ENCODE peak calls at places on chromosomes 4 and X, in six cellular contexts. W, P, T, S, Q and Y are unnamed samples. For H3K4me1, the result is how much of the 10 kb centered on the place peaks cover.

GRCh38 chr4:153156263-153156662 is 48.0 kb upstream of the TRIM2 start:
- DNase-seq in S (no peak), Q (no peak), T (no peak), W (no peak), P (no peak), Y (no peak)

GRCh38 chrX:119708936-119709335 is 16.0 kb upstream of the SEPTIN6 start:
- DNase-seq in P (no peak), Q (no peak), T (no peak), S (no peak), W (no peak), Y (no peak)

GRCh38 chr4:173211838-173212237 is 43.2 kb downstream of the GALNT7 start:
- DNase-seq in Q (peak), W (no peak), P (no peak), T (no peak), S (no peak), Y (no peak)

GRCh38 chrX:40094900-40095587 is 2.7 kb downstream of the BCOR start:
- DNase-seq in S (no peak), W (no peak), Q (no peak), P (no peak), T (no peak), Y (peak)

GRCh38 chrX:72078411-72078810 is 53.3 kb downstream of the RTL5 start:
- DNase-seq in T (no peak), Q (no peak), W (no peak), P (no peak), S (no peak), Y (no peak)

GRCh38 chr4:100312615-100313355 is 122.5 kb upstream of the DDIT4L start:
- DNase-seq in P (no peak), S (no peak), T (no peak), W (no peak), Q (no peak), Y (no peak)

GRCh38 chr4:123398803-123399637 is 2.4 kb downstream of the SPRY1 start:
- DNase-seq in T (no peak), W (peak), P (peak), S (peak), Q (peak), Y (peak)

GRCh38 chr4:147479376-147479775 is 1.5 kb upstream of the EDNRA start:
- DNase-seq in T (no peak), Q (no peak), P (no peak), W (no peak), S (no peak), Y (no peak)

GRCh38 chr4:75289843-75290616 is 224.2 kb downstream of the RCHY1 start:
- DNase-seq in W (peak), P (no peak), S (no peak), T (no peak), Q (peak), Y (no peak)

GRCh38 chrX:115459883-115460564 is 101.0 kb upstream of the PLS3 start:
- DNase-seq in Q (no peak), T (no peak), W (no peak), S (no peak), P (no peak), Y (no peak)

GRCh38 chr4:84948056-84948455 is 18.4 kb downstream of the WDFY3 start:
- DNase-seq in Q (no peak), T (no peak), P (no peak), W (no peak), S (no peak), Y (no peak)

GRCh38 chrX:49273181-49273727 is 3.7 kb downstream of the PPP1R3F start:
- DNase-seq in Q (no peak), W (no peak), T (no peak), P (no peak), S (no peak), Y (peak)

GRCh38 chr4:74032064-74032463 is 6.4 kb downstream of the CXCL3 start:
- DNase-seq in P (no peak), W (no peak), S (no peak), Q (no peak), T (no peak), Y (no peak)

GRCh38 chr4:113447695-113448265 is 313.8 kb downstream of the CAMK2D start:
- DNase-seq in W (no peak), P (no peak), T (no peak), Q (no peak), S (no peak), Y (no peak)

GRCh38 chr4:37816719-37817118 is 9.8 kb upstream of the PGM2 start:
- DNase-seq in S (no peak), W (no peak), Q (no peak), P (no peak), T (no peak), Y (no peak)

GRCh38 chr4:168151313-168151712 is 59.0 kb downstream of the ANXA10 start:
- DNase-seq in S (no peak), Q (no peak), P (no peak), W (no peak), T (no peak), Y (no peak)

GRCh38 chr4:6263541-6264540 is 5.8 kb upstream of the WFS1 start:
- DNase-seq in T (no peak), S (no peak), P (no peak), W (peak), Q (peak), Y (peak)

GRCh38 chrX:154348114-154348531 is 26.3 kb downstream of the FLNA start:
- DNase-seq in T (no peak), Q (no peak), W (no peak), S (peak), P (no peak), Y (peak)

GRCh38 chr4:4578981-4579380 is 37.1 kb upstream of the STX18 start:
- DNase-seq in S (no peak), Q (no peak), W (no peak), T (no peak), P (no peak), Y (no peak)
- H3K4me1 ChIP-seq in S (under half), Q (under half), W (under half), T (under half), P (under half), Y (under half)

GRCh38 chr4:139913995-139914394 is 240.0 kb downstream of the MAML3 start:
- DNase-seq in S (no peak), W (no peak), T (no peak), Q (no peak), P (no peak), Y (no peak)
- H3K4me1 ChIP-seq in S (under half), W (under half), T (under half), Q (under half), P (under half), Y (under half)

DNA sequence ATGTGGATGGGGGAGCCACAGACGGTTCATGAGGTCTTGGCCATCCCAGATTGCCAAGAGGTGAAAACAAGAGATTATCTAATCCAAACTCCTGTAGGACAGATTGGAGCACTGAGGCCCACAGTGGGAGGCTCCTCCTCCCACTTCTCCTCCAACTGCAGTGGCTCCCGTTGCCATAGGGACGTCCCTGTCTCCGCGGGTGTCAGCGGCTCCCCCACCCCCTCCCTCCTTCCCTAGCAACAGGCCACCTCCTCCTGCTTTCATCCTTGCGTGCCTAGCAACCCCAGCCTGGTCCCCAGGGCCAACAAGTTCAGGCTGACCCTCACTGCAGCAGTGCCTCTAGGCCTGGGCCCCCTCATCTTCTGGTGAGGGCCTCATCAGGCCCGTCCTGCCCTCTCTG is 6.8 kb upstream of the IQSEC2 start:
- DNase-seq in S (peak), P (peak), W (no peak), T (no peak), Q (no peak), Y (no peak)
- H3K4me1 ChIP-seq in S (under half), P (under half), W (under half), T (under half), Q (under half), Y (under half)

GRCh38 chrX:19776753-19777152 is 110.6 kb downstream of the SH3KBP1 start:
- DNase-seq in S (no peak), W (no peak), Q (no peak), T (no peak), P (no peak), Y (no peak)
- H3K4me1 ChIP-seq in S (under half), W (under half), Q (under half), T (under half), P (under half), Y (under half)

GRCh38 chr4:7716322-7716721 is 223.3 kb downstream of the AFAP1 start:
- DNase-seq in Q (no peak), P (no peak), T (no peak), S (no peak), W (no peak), Y (no peak)

GRCh38 chr4:7714738-7715137 is 224.9 kb downstream of the AFAP1 start:
- DNase-seq in Q (no peak), S (peak), W (no peak), P (no peak), T (no peak), Y (no peak)

GRCh38 chr4:7713757-7714156 is 225.9 kb downstream of the AFAP1 start:
- DNase-seq in W (no peak), S (peak), P (no peak), Q (no peak), T (no peak), Y (no peak)

GRCh38 chr4:7715251-7716014 is 224.2 kb downstream of the AFAP1 start:
- DNase-seq in W (no peak), P (no peak), S (peak), Q (no peak), T (no peak), Y (no peak)

GRCh38 chr4:7714176-7714575 is 225.5 kb downstream of the AFAP1 start:
- DNase-seq in W (no peak), S (no peak), Q (no peak), P (no peak), T (no peak), Y (no peak)
- H3K4me1 ChIP-seq in W (under half), S (under half), Q (under half), P (under half), T (under half), Y (under half)

GRCh38 chr4:30837131-30837539 is 117.0 kb downstream of the PCDH7 start:
- DNase-seq in S (no peak), Q (peak), P (no peak), T (no peak), W (no peak), Y (no peak)
- H3K4me1 ChIP-seq in S (under half), Q (under half), P (under half), T (under half), W (under half), Y (under half)

GRCh38 chr4:140096921-140097320 is 57.1 kb downstream of the MAML3 start:
- DNase-seq in T (no peak), W (no peak), Q (no peak), P (no peak), S (no peak), Y (no peak)

GRCh38 chr4:140095694-140096482 is 58.1 kb downstream of the MAML3 start:
- DNase-seq in P (no peak), T (no peak), W (no peak), Q (peak), S (no peak), Y (no peak)

GRCh38 chr4:140096483-140096861 is 57.5 kb downstream of the MAML3 start:
- DNase-seq in Q (no peak), S (no peak), T (no peak), P (no peak), W (no peak), Y (no peak)

GRCh38 chr4:140098481-140099132 is 55.4 kb downstream of the MAML3 start:
- DNase-seq in T (no peak), P (no peak), S (no peak), W (no peak), Q (no peak), Y (no peak)

DNA sequence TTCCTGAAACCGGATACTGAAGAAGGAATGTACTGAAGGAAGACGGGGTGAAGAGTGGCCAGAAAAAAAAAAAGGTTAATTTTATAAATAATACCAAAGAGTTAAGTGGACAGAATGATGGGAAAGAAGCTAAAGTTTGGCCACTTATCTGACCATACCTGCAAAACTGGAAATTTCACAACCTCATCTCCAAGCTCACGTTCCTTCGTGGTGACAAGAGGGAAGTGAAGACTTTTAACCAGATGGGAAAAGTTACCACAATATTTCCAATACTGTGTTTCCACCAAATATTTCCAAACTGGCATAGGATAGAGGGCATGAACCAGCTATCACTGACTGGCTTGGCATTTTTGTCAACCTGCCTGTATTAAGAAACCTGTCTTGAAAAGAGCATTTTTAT is 56.4 kb downstream of the MAML3 start:
- DNase-seq in P (no peak), S (no peak), T (no peak), W (no peak), Q (no peak), Y (no peak)
- H3K4me1 ChIP-seq in P (half or more), S (half or more), T (under half), W (half or more), Q (half or more), Y (under half)

GRCh38 chr4:16449381-16449780 is 223.1 kb upstream of the TAPT1 start:
- DNase-seq in T (no peak), S (no peak), P (no peak), W (no peak), Q (no peak), Y (no peak)

GRCh38 chr4:16450031-16450430 is 223.8 kb upstream of the TAPT1 start:
- DNase-seq in P (no peak), T (no peak), Q (no peak), W (no peak), S (no peak), Y (no peak)

GRCh38 chr4:16450724-16451123 is 224.5 kb upstream of the TAPT1 start:
- DNase-seq in T (no peak), P (no peak), Q (no peak), S (no peak), W (no peak), Y (no peak)

GRCh38 chr4:16443504-16444088 is 217.3 kb upstream of the TAPT1 start:
- DNase-seq in Q (peak), T (no peak), P (no peak), S (no peak), W (no peak), Y (no peak)

GRCh38 chr4:16448240-16448639 is 222.0 kb upstream of the TAPT1 start:
- DNase-seq in Q (no peak), S (no peak), W (no peak), P (no peak), T (no peak), Y (no peak)
- H3K4me1 ChIP-seq in Q (under half), S (under half), W (under half), P (under half), T (under half), Y (under half)

GRCh38 chr4:98522062-98522461 is 136.3 kb downstream of the TSPAN5 start:
- DNase-seq in Q (no peak), W (no peak), T (no peak), P (no peak), S (no peak), Y (no peak)
- H3K4me1 ChIP-seq in Q (under half), W (under half), T (under half), P (under half), S (under half), Y (under half)